ENCODE peak calls at places on chromosome 6, in eight cellular contexts. U is GM12865; S is transverse colon; G is fibroblast of gingiva; I is amniotic stem cell; Q is NCI-H1092 treated with DMSO at 0.1 percent for 48 hours; A is stimulated activated CD8-positive, alpha-beta memory T cell treated with anti-CD3 and anti-CD28 coated beads, Interleukin-7, amount 100 ng/mL, for 4 hours; N is posterior vena cava. Y is an unnamed sample.

GRCh38 chr6:82182756-82183155 is 64.8 kb downstream of the IBTK start:
- DNase-seq in S (no peak), U (peak), N (no peak), A (no peak), I (peak), G (peak), Q (no peak), Y (no peak)

GRCh38 chr6:85680388-85680787 is 37.7 kb upstream of the SYNCRIP start:
- DNase-seq in N (no peak), S (no peak), I (no peak), Q (no peak), U (peak), A (no peak), G (no peak), Y (no peak)

GRCh38 chr6:155502393-155502792 is 46.8 kb upstream of the NOX3 start:
- DNase-seq in S (no peak), I (no peak), G (no peak), U (no peak), A (no peak), Q (no peak), N (no peak), Y (no peak)

GRCh38 chr6:163415176-163415619 is 680 bp downstream of the QKI start:
- DNase-seq in N (no peak), I (no peak), Q (no peak), G (no peak), A (no peak), S (no peak), U (peak), Y (no peak)

GRCh38 chr6:95081231-95081630 is 496.1 kb upstream of the MANEA start:
- DNase-seq in Q (no peak), A (no peak), U (no peak), S (no peak), G (no peak), N (no peak), I (no peak), Y (no peak)

GRCh38 chr6:2767327-2767985 is 2.3 kb downstream of the WRNIP1 start:
- DNase-seq in Q (no peak), U (no peak), A (no peak), I (no peak), S (no peak), N (no peak), G (no peak), Y (no peak)

GRCh38 chr6:138500867-138501446 is 1.7 kb upstream of the NHSL1 start:
- DNase-seq in S (no peak), N (no peak), G (no peak), Q (no peak), I (no peak), A (no peak), U (no peak), Y (no peak)

GRCh38 chr6:39289490-39289889 is 24.7 kb downstream of the KCNK17 start:
- DNase-seq in S (no peak), Q (no peak), N (no peak), I (no peak), A (no peak), U (no peak), G (no peak), Y (no peak)

GRCh38 chr6:25596928-25597818 is 54.8 kb upstream of the SCGN start:
- DNase-seq in S (no peak), I (no peak), A (no peak), U (no peak), N (no peak), Q (no peak), G (no peak), Y (no peak)

GRCh38 chr6:135481786-135482369 is 15.7 kb downstream of the AHI1 start:
- DNase-seq in G (peak), Q (peak), U (no peak), N (no peak), A (no peak), I (no peak), S (no peak), Y (no peak)

GRCh38 chr6:53361549-53362031 is 12.8 kb upstream of the ELOVL5 start:
- DNase-seq in I (no peak), G (no peak), N (no peak), S (no peak), A (no peak), U (peak), Q (peak), Y (no peak)

GRCh38 chr6:44116643-44117382 is 10.4 kb downstream of the MRPL14 start:
- DNase-seq in N (no peak), Q (no peak), A (no peak), U (no peak), S (no peak), I (peak), G (peak), Y (no peak)

GRCh38 chr6:158772851-158773371 is 46.3 kb downstream of the EZR start:
- DNase-seq in G (no peak), I (no peak), A (no peak), Q (no peak), N (no peak), S (peak), U (no peak), Y (peak)

GRCh38 chr6:43286456-43286994 is 11.5 kb upstream of the SLC22A7 start:
- DNase-seq in A (no peak), I (no peak), U (no peak), N (no peak), Q (no peak), S (no peak), G (no peak), Y (no peak)

GRCh38 chr6:75489025-75489424 is 4.6 kb downstream of the FILIP1 start:
- DNase-seq in A (no peak), U (no peak), S (no peak), N (no peak), G (no peak), I (no peak), Q (no peak), Y (no peak)

Y was measured in left colon.